ENCODE peak calls at places on chromosomes 16 and 17, in nine cellular contexts. F is GM12864, I is heart left ventricle, S is transverse colon, J is lower lobe of right lung, C is PC-9, L is uterus, Z is cardiac muscle cell, X is fibroblast of pulmonary artery. D is an unnamed sample.

GRCh38 chr16:54460254-54460860 is 173.8 kb upstream of the IRX3 start:
- DNase-seq in F (no peak), I (no peak), S (no peak), J (no peak), C (no peak), L (no peak), Z (no peak), X (no peak), D (no peak)

GRCh38 chr16:49452108-49452507 is 78.5 kb downstream of the C16orf78 start:
- DNase-seq in F (no peak), I (no peak), S (no peak), J (no peak), C (no peak), L (no peak), Z (no peak), X (no peak), D (no peak)

GRCh38 chr17:73711184-73711583 is 66.9 kb upstream of the SDK2 start:
- DNase-seq in F (no peak), I (no peak), S (no peak), J (no peak), C (no peak), L (no peak), Z (no peak), X (no peak), D (no peak)

GRCh38 chr16:19119564-19119963 is 5.8 kb downstream of the ITPRIPL2 start:
- DNase-seq in F (no peak), I (no peak), S (no peak), J (no peak), C (peak), L (peak), Z (peak), X (peak), D (no peak)

GRCh38 chr17:65194670-65195334 is 57.6 kb downstream of the RGS9 start:
- DNase-seq in F (no peak), I (no peak), S (peak), J (no peak), C (no peak), L (no peak), Z (no peak), X (peak), D (no peak)

GRCh38 chr16:25730396-25730795 is 38.6 kb downstream of the HS3ST4 start:
- DNase-seq in F (no peak), I (no peak), S (no peak), J (no peak), C (no peak), L (no peak), Z (no peak), X (no peak), D (no peak)

GRCh38 chr16:49855280-49855821 is 561 bp downstream of the ZNF423 start:
- DNase-seq in F (no peak), I (peak), S (peak), J (peak), C (peak), L (peak), Z (peak), X (peak), D (peak)

GRCh38 chr16:89053725-89054029 is 40.0 kb upstream of the ACSF3 start:
- DNase-seq in F (no peak), I (no peak), S (no peak), J (no peak), C (no peak), L (no peak), Z (no peak), X (no peak), D (no peak)

GRCh38 chr16:5296163-5296562 is 198.6 kb upstream of the EEF2KMT start:
- DNase-seq in F (no peak), I (no peak), S (no peak), J (no peak), C (no peak), L (no peak), Z (no peak), X (no peak), D (no peak)

GRCh38 chr17:51365090-51365489 is 104.7 kb downstream of the UTP18 start:
- DNase-seq in F (no peak), I (no peak), S (no peak), J (no peak), C (no peak), L (no peak), Z (peak), X (no peak), D (no peak)

GRCh38 chr17:50360716-50361115 is 12.3 kb downstream of the MRPL27 start:
- DNase-seq in F (no peak), I (no peak), S (no peak), J (no peak), C (no peak), L (no peak), Z (no peak), X (no peak), D (no peak)

GRCh38 chr16:50842589-50842988 is 100.7 kb downstream of the CYLD start:
- DNase-seq in F (no peak), I (no peak), S (no peak), J (no peak), C (no peak), L (no peak), Z (no peak), X (no peak), D (no peak)

GRCh38 chr16:30088832-30089624 is 2.7 kb downstream of the TBX6 start:
- DNase-seq in F (no peak), I (no peak), S (no peak), J (no peak), C (no peak), L (no peak), Z (no peak), X (no peak), D (peak)

GRCh38 chr17:81924557-81925532 is 2.7 kb downstream of the MAFG start:
- DNase-seq in F (no peak), I (no peak), S (no peak), J (no peak), C (no peak), L (no peak), Z (no peak), X (no peak), D (no peak)

GRCh38 chr16:74844041-74844826 is 69.6 kb upstream of the FA2H start:
- DNase-seq in F (no peak), I (no peak), S (no peak), J (no peak), C (no peak), L (no peak), Z (no peak), X (no peak), D (no peak)

GRCh38 chr16:79844603-79845002 is 244.1 kb upstream of the MAF start:
- DNase-seq in F (no peak), I (no peak), S (no peak), J (no peak), C (no peak), L (no peak), Z (no peak), X (no peak), D (no peak)

GRCh38 chr16:84455031-84455430 is 49.4 kb downstream of the MEAK7 start:
- DNase-seq in F (no peak), I (no peak), S (no peak), J (no peak), C (no peak), L (no peak), Z (no peak), X (no peak), D (no peak)

GRCh38 chr16:2799852-2800226 is 1.6 kb downstream of the PRSS41 start:
- DNase-seq in F (no peak), I (no peak), S (peak), J (peak), C (no peak), L (no peak), Z (no peak), X (no peak), D (peak)

GRCh38 chr17:57408064-57408811 is 151.9 kb downstream of the MSI2 start:
- DNase-seq in F (no peak), I (no peak), S (peak), J (peak), C (no peak), L (no peak), Z (no peak), X (no peak), D (peak)

GRCh38 chr17:33233855-33234228 is 59.3 kb downstream of the ASIC2 start:
- DNase-seq in F (no peak), I (peak), S (peak), J (no peak), C (no peak), L (peak), Z (no peak), X (no peak), D (no peak)

GRCh38 chr17:40980594-40980993 is 3.5 kb downstream of the KRT40 start:
- DNase-seq in F (no peak), I (no peak), S (no peak), J (no peak), C (no peak), L (no peak), Z (peak), X (peak), D (no peak)

GRCh38 chr17:37273419-37274051 is 102.2 kb upstream of the C17orf78 start:
- DNase-seq in F (no peak), I (no peak), S (no peak), J (no peak), C (no peak), L (no peak), Z (peak), X (peak), D (no peak)

GRCh38 chr16:2827831-2828520 is 2.1 kb upstream of the ZG16B start:
- DNase-seq in F (no peak), I (no peak), S (no peak), J (peak), C (no peak), L (no peak), Z (no peak), X (no peak), D (no peak)

GRCh38 chr17:21460358-21460757 is 84.2 kb downstream of the KCNJ12 start:
- DNase-seq in F (no peak), I (no peak), S (no peak), J (no peak), C (no peak), L (no peak), Z (peak), X (peak), D (no peak)

GRCh38 chr16:10741844-10742243 is 1.8 kb upstream of the NUBP1 start:
- DNase-seq in F (no peak), I (peak), S (peak), J (no peak), C (no peak), L (no peak), Z (peak), X (peak), D (no peak)

GRCh38 chr17:17200311-17200710 is 5.8 kb downstream of the PLD6 start:
- DNase-seq in F (no peak), I (no peak), S (no peak), J (no peak), C (no peak), L (no peak), Z (no peak), X (no peak), D (no peak)

GRCh38 chr17:59466943-59467801 is 98.2 kb upstream of the DHX40 start:
- DNase-seq in F (no peak), I (no peak), S (peak), J (no peak), C (no peak), L (no peak), Z (no peak), X (no peak), D (no peak)

GRCh38 chr17:67503184-67503583 is 126.1 kb downstream of the PITPNC1 start:
- DNase-seq in F (no peak), I (no peak), S (no peak), J (no peak), C (peak), L (no peak), Z (no peak), X (no peak), D (no peak)

GRCh38 chr16:68083239-68083781 is 1.9 kb upstream of the NFATC3 start:
- DNase-seq in F (no peak), I (no peak), S (no peak), J (no peak), C (no peak), L (no peak), Z (no peak), X (no peak), D (no peak)

GRCh38 chr16:88730632-88731607 is 24.6 kb downstream of the CTU2 start:
- DNase-seq in F (no peak), I (no peak), S (no peak), J (no peak), C (no peak), L (no peak), Z (peak), X (peak), D (no peak)

GRCh38 chr17:76381633-76382304 is 2.6 kb upstream of the SPHK1 start:
- DNase-seq in F (no peak), I (peak), S (no peak), J (no peak), C (no peak), L (no peak), Z (peak), X (peak), D (peak)

GRCh38 chr17:1648582-1649115 is 1.0 kb downstream of the RILP start:
- DNase-seq in F (peak), I (peak), S (peak), J (peak), C (peak), L (peak), Z (peak), X (peak), D (peak)

GRCh38 chr17:68057531-68057952 is 22.0 kb downstream of the KPNA2 start:
- DNase-seq in F (no peak), I (no peak), S (peak), J (no peak), C (peak), L (no peak), Z (peak), X (peak), D (no peak)

GRCh38 chr17:77489239-77489897 is 348.6 kb downstream of the SEC14L1 start:
- DNase-seq in F (no peak), I (peak), S (no peak), J (no peak), C (no peak), L (no peak), Z (no peak), X (no peak), D (peak)

GRCh38 chr16:82639666-82640336 is 13.0 kb downstream of the CDH13 start:
- DNase-seq in F (no peak), I (peak), S (peak), J (peak), C (peak), L (peak), Z (peak), X (peak), D (peak)

GRCh38 chr16:56800355-56800754 is 64.7 kb upstream of the SLC12A3 start:
- DNase-seq in F (no peak), I (no peak), S (no peak), J (no peak), C (no peak), L (no peak), Z (peak), X (peak), D (no peak)

GRCh38 chr16:81740163-81740562 is 38.9 kb upstream of the PLCG2 start:
- DNase-seq in F (peak), I (no peak), S (peak), J (no peak), C (no peak), L (no peak), Z (no peak), X (no peak), D (no peak)

GRCh38 chr16:4378202-4378666 is 6.6 kb downstream of the VASN start:
- DNase-seq in F (no peak), I (peak), S (no peak), J (no peak), C (no peak), L (no peak), Z (no peak), X (no peak), D (no peak)

DNA sequence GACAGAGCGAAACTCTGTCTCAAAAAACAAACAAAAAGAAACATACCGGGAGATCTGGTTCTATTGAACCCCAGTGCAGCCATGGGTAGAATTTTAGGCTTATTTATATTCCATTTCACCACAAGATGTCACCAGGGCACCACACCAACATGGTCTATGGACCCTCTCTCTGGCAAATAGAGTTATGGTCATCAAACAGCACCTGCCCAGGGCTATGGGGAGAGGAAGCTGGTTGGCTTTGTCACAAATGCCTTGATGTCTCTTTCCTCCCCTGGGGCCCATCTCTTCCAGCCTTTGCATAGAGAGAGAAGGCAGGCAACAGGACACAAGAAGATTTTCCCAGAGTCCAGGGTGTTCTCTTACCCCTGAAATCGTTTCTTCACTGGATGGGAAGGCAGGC is 128.4 kb downstream of the WWOX start:
- DNase-seq in F (no peak), I (no peak), S (no peak), J (no peak), C (no peak), L (peak), Z (no peak), X (no peak), D (no peak)
- TF ChIP-seq CTCF in F (no peak), I (no peak), S (no peak), J (no peak), C (no peak), L (peak), Z (no peak), X (no peak), D (no peak)

GRCh38 chr17:3667366-3668278 is 756 bp downstream of the TAX1BP3 start:
- DNase-seq in F (no peak), I (peak), S (peak), J (peak), C (peak), L (peak), Z (peak), X (peak), D (peak)

GRCh38 chr17:3666516-3666915 is 1.9 kb downstream of the TAX1BP3 start:
- DNase-seq in F (no peak), I (no peak), S (no peak), J (no peak), C (no peak), L (no peak), Z (no peak), X (no peak), D (no peak)

GRCh38 chr17:3669085-3669347 is 404 bp downstream of the EMC6 start:
- DNase-seq in F (no peak), I (no peak), S (no peak), J (no peak), C (no peak), L (no peak), Z (no peak), X (no peak), D (no peak)

GRCh38 chr17:3669548-3669947 is 936 bp downstream of the EMC6 start:
- DNase-seq in F (no peak), I (no peak), S (no peak), J (no peak), C (no peak), L (no peak), Z (no peak), X (no peak), D (no peak)

GRCh38 chr17:3668279-3669084 is at the start of the genes EMC6 and TAX1BP3:
- DNase-seq in F (peak), I (peak), S (peak), J (peak), C (peak), L (peak), Z (peak), X (peak), D (peak)
- H3K4me3 ChIP-seq in F (peak), I (peak), S (peak), J (peak), C (peak), L (peak), Z (peak), X (peak), D (peak)

DNA sequence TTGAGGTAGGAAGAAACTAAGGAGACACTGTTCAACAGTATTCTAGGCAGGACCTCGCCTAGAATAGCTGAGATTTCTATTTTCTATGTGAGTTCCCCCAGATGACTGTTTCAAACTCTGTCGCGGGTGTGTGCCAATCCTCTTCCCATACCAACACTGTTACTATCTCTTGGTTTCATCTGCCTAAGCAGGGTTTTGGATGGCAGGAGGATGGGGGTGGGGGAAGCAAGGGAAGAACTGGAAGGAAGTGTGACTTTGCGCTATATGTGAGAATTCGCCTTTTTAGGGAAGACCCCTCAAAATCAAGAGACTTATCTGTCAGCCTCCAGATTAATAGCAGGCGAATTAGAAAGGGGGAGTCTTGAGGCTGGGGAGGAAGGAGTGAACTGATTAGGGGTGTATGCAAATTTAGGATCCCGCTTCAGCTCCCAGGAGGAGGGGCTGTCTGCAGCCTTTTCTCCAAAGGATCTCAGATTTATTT is 521 bp upstream of the G6PC3 start:
- DNase-seq in F (no peak), I (no peak), S (no peak), J (no peak), C (no peak), L (no peak), Z (peak), X (peak), D (no peak)
- TF ChIP-seq CTCF in F (no peak), I (no peak), S (no peak), J (no peak), C (no peak), L (no peak), Z (no peak), X (no peak), D (no peak)

GRCh38 chr16:87490091-87490798 is 2.6 kb downstream of the ZCCHC14 start:
- DNase-seq in F (no peak), I (no peak), S (no peak), J (no peak), C (no peak), L (no peak), Z (peak), X (peak), D (no peak)
- H3K4me3 ChIP-seq in F (no peak), I (peak), S (peak), J (peak), C (no peak), L (peak), Z (peak), X (peak), D (no peak)

D was measured in mucosa of descending colon.